ENCODE peak calls at places on chromosomes 4 and X, in five cellular contexts. N, O, Z, G and P are unnamed samples.

GRCh38 chrX:135509885-135510284 is 10.6 kb upstream of the INTS6L start:
- DNase-seq in O (no peak), N (no peak), Z (no peak), G (no peak), P (no peak)

GRCh38 chrX:143634701-143635442 is 1.0 kb downstream of the SLITRK4 start:
- DNase-seq in O (no peak), N (no peak), Z (peak; percentile 37), G (no peak), P (peak; percentile 27)

GRCh38 chrX:112841114-112841819 is 636 bp upstream of the AMOT start:
- DNase-seq in O (peak; percentile 88), Z (peak; percentile 80), N (peak; percentile 85), G (peak; percentile 92), P (peak; percentile 92)

GRCh38 chr4:72319596-72319995 is 249.4 kb downstream of the ADAMTS3 start:
- DNase-seq in N (no peak), G (no peak), Z (no peak), O (no peak), P (no peak)

GRCh38 chrX:149002320-149002719 is 501.9 kb downstream of the AFF2 start:
- DNase-seq in G (no peak), N (no peak), Z (no peak), O (no peak), P (no peak)

GRCh38 chr4:34432706-34433105 is 1811.6 kb downstream of the ARAP2 start:
- DNase-seq in Z (no peak), N (no peak), G (no peak), O (no peak), P (no peak)

GRCh38 chrX:47222776-47223350 is 4.4 kb downstream of the CDK16 start:
- DNase-seq in N (no peak), Z (no peak), O (no peak), G (no peak), P (no peak)

GRCh38 chr4:65021737-65022136 is 612.5 kb upstream of the TECRL start:
- DNase-seq in Z (no peak), O (no peak), N (no peak), G (no peak), P (no peak)

GRCh38 chrX:117711774-117712173 is 404.8 kb downstream of the KLHL13 start:
- DNase-seq in O (no peak), G (no peak), N (no peak), Z (no peak), P (no peak)

GRCh38 chr4:14178421-14178820 is 550.9 kb upstream of the BOD1L1 start:
- DNase-seq in O (no peak), G (no peak), N (no peak), Z (no peak), P (no peak)

GRCh38 chr4:75849459-75849858 is 52.8 kb downstream of the PPEF2 start:
- DNase-seq in Z (no peak), G (no peak), O (no peak), N (no peak), P (no peak)

GRCh38 chr4:57442834-57443291 is 332.7 kb upstream of the IGFBP7 start:
- DNase-seq in N (no peak), G (no peak), Z (no peak), O (peak; percentile 41), P (peak; percentile 69)

GRCh38 chr4:6362896-6363295 is 93.2 kb downstream of the WFS1 start:
- DNase-seq in N (no peak), G (no peak), Z (no peak), O (no peak), P (peak; percentile 54)

GRCh38 chr4:110671679-110672078 is 48.8 kb upstream of the PITX2 start:
- DNase-seq in Z (no peak), G (no peak), N (no peak), O (peak; percentile 19), P (no peak)

GRCh38 chrX:132837971-132838370 is 120.5 kb downstream of the HS6ST2 start:
- DNase-seq in N (no peak), Z (no peak), O (peak; percentile 65), G (no peak), P (no peak)

GRCh38 chrX:55783723-55784122 is 66.2 kb downstream of the RRAGB start:
- DNase-seq in G (no peak), Z (no peak), N (no peak), O (no peak), P (no peak)

GRCh38 chr4:7343950-7344349 is 90.8 kb downstream of the PSAPL1 start:
- DNase-seq in Z (no peak), G (no peak), N (no peak), O (no peak), P (no peak)

GRCh38 chr4:75432683-75433082 is 81.5 kb downstream of the RCHY1 start:
- DNase-seq in G (no peak), N (no peak), Z (no peak), O (no peak), P (no peak)

GRCh38 chr4:155832664-155833063 is 33.4 kb downstream of the ASIC5 start:
- DNase-seq in Z (no peak), O (no peak), G (no peak), N (no peak), P (no peak)

GRCh38 chr4:74197123-74197522 is 39.2 kb downstream of the MTHFD2L start:
- DNase-seq in G (no peak), N (no peak), O (no peak), Z (no peak), P (no peak)

GRCh38 chr4:99201687-99202086 is 17.4 kb downstream of the ADH6 start:
- DNase-seq in Z (no peak), O (no peak), N (no peak), G (no peak), P (no peak)
- TF ChIP-seq CTCF in Z (peak; percentile 49), O (no peak), N (no peak), G (peak; percentile 31), P (peak; percentile 40)

GRCh38 chr4:158722917-158723793 is at the start of gene PPID:
- DNase-seq in N (peak; percentile 54), G (peak; percentile 95), O (peak; percentile 90), Z (peak; percentile 93), P (peak; percentile 90)
- TF ChIP-seq POLR2A in N (peak; percentile 62), G (peak; percentile 36), O (peak; percentile 78), Z (peak; percentile 67), P (no peak)

GRCh38 chrX:33171071-33171470 is 40.3 kb downstream of the DMD start:
- DNase-seq in N (no peak), O (no peak), G (no peak), Z (no peak), P (no peak)
- H3K4me3 ChIP-seq in N (no peak overlapping the region), O (no peak overlapping the region), G (no peak overlapping the region), Z (no peak overlapping the region), P (no peak overlapping the region)

GRCh38 chrX:10603612-10604011 is 16.8 kb downstream of the MID1 start:
- DNase-seq in N (no peak), G (no peak), Z (no peak), O (no peak), P (no peak)

GRCh38 chrX:10602646-10603045 is 17.7 kb downstream of the MID1 start:
- DNase-seq in O (no peak), Z (no peak), G (no peak), N (no peak), P (no peak)

GRCh38 chrX:10598540-10598939 is 21.8 kb downstream of the MID1 start:
- DNase-seq in G (no peak), O (no peak), N (no peak), Z (no peak), P (peak; percentile 71)

GRCh38 chrX:10600479-10600878 is 19.9 kb downstream of the MID1 start:
- DNase-seq in G (no peak), N (no peak), Z (no peak), O (no peak), P (no peak)

DNA sequence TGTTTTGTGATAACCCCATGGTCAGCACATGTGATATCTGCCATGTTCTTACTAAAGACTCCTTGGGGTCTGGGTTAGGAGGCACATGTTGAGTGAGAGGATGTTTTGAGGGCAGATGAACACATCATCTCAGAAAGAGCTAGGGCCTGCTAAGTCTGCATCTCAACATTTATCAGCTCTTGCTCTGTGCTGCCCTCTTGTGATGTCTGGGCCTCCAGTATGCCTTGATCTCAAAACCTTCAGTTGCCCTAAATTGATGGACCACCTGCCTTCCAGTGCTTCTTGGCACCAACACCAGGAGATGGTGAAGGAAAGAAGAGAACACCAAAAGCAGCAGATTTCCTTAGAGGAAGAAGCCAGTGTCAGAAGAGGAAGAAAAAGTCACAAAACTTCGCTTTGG is 22.5 kb downstream of the MID1 start:
- DNase-seq in O (no peak), Z (no peak), N (no peak), G (no peak), P (no peak)
- TF ChIP-seq CTCF in O (no peak), Z (peak; percentile 44), N (no peak), G (no peak), P (no peak)

DNA sequence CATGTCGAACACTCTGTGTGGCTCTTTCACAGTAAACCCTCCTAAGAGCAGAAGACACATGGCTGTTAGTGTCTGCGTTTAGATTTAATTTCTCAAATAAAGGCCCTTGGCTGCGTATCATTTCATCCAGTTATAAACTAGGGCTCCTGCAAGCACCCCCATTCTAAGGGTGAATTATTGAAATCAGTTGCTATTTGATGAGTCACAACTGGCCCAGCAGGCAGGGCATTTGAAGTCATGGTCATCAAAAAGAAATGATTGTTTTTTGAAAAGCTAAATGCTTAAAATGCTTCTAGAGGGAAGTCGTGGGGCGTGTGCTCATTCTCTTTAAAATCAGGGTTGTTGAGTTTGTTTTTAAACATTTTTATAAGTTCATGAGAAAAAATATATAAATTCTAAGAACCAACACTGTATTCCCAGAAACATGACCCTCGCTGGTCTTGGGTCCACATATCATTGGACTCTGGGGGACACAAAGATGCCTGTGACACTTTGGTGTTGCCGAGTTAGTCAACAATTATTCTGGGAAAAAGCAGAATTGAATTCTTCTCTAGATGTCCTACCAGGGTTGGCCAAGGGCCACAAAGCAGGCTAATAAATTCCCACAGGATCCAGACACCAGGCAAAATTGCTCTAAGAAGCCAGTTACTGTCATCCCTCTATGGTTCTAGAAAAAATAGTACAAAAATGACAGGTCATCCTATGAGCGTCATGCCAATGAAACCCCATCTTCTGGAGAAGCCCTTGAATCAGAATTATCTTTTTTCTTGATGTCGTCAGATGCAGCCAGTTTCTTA is 99.5 kb upstream of the MYOZ2 start:
- DNase-seq in O (no peak), G (no peak), Z (no peak), N (no peak), P (no peak)
- TF ChIP-seq POLR2A in O (no peak), G (no peak), Z (no peak), N (no peak), P (no peak)

DNA sequence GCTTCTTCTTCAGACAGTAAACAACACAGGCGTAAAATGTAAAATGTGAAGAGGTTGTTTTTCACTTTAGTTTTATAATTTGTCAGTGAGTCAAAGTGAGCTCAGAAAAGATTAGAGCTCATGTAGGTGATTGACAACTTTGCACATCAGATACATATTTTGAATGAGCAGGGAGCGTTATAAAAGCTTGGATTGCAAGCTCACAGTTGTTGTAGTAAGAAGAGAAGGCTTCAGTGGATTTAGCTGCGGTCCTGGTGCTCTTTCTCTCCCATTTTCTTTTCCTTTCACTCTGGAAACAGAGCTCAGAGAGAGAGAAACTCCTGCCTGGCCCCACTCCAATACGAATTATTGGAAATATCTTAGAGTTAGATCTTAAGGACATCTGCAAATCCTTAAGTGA is 26.4 kb downstream of the MTMR1 start:
- DNase-seq in N (no peak), G (no peak), Z (no peak), O (no peak), P (no peak)
- H3K4me3 ChIP-seq in N (no peak overlapping the region), G (no peak overlapping the region), Z (no peak overlapping the region), O (no peak overlapping the region), P (no peak overlapping the region)